ENCODE peak calls at places on chromosomes 12 and 14, in ten cellular contexts. V is psoas muscle, I is sigmoid colon, Y is brain microvascular endothelial cell, Q is hepatocyte, S is mucosa of descending colon, E is Peyer's patch, R is fibroblast of the aortic adventitia, B is fibroblast of pulmonary artery, M is fibroblast of mammary gland. K is an unnamed sample.

GRCh38 chr14:94330432-94330831 is 7.3 kb upstream of the SERPINA6 start:
- DNase-seq in V (no peak), S (no peak), E (no peak), Y (no peak), I (no peak), B (no peak), M (no peak), R (no peak), Q (no peak), K (no peak)

GRCh38 chr12:120761581-120761980 is 36.0 kb downstream of the ACADS start:
- DNase-seq in E (no peak), Q (peak; percentile 78), M (peak; percentile 86), Y (peak; percentile 95), I (peak; percentile 78), R (peak; percentile 86), V (no peak), B (peak; percentile 92), S (no peak), K (no peak)

GRCh38 chr12:50218386-50218785 is 51.2 kb upstream of the CERS5 start:
- DNase-seq in M (peak; percentile 51), I (no peak), E (no peak), R (peak; percentile 42), B (no peak), S (no peak), V (no peak), Q (no peak), Y (peak; percentile 24), K (no peak)

GRCh38 chr12:13097526-13097925 is 5.9 kb downstream of the GSG1 start:
- DNase-seq in Y (no peak), S (no peak), Q (no peak), V (no peak), I (no peak), M (peak; percentile 36), R (peak; percentile 76), B (no peak), E (no peak), K (no peak)

GRCh38 chr14:21454843-21455550 is 926 bp downstream of the CHD8 start:
- DNase-seq in Y (no peak), E (no peak), M (peak; percentile 28), I (no peak), S (no peak), V (no peak), B (no peak), R (peak; percentile 10), Q (peak; percentile 26), K (no peak)

GRCh38 chr12:49369723-49370145 is 2.5 kb downstream of the SPATS2 start:
- DNase-seq in S (no peak), Y (no peak), Q (peak; percentile 51), M (peak; percentile 59), R (peak; percentile 74), E (peak; percentile 63), B (peak; percentile 69), V (peak; percentile 67), I (no peak), K (peak; percentile 69)

GRCh38 chr12:56110571-56110970 is 5.9 kb upstream of the RPL41 start:
- DNase-seq in Y (no peak), R (no peak), S (no peak), B (no peak), V (no peak), Q (no peak), I (no peak), E (no peak), M (no peak), K (no peak)

GRCh38 chr12:22709292-22709691 is 84.3 kb downstream of the ETNK1 start:
- DNase-seq in R (peak; percentile 66), E (no peak), I (no peak), V (no peak), Y (no peak), Q (peak; percentile 17), S (no peak), M (peak; percentile 49), B (peak; percentile 32), K (peak; percentile 12)

GRCh38 chr14:44529026-44529425 is 21.9 kb upstream of the FSCB start:
- DNase-seq in E (no peak), Q (peak; percentile 12), V (no peak), B (peak; percentile 83), R (peak; percentile 89), Y (no peak), I (no peak), M (no peak), S (no peak), K (no peak)

GRCh38 chr12:69423037-69423905 is 46.9 kb upstream of the FRS2 start:
- DNase-seq in Y (no peak), V (no peak), I (no peak), S (no peak), B (no peak), E (no peak), M (no peak), Q (no peak), R (peak; percentile 13), K (no peak)

GRCh38 chr14:105419305-105420091 is at the start of gene MTA1:
- DNase-seq in Q (peak; percentile 77), Y (no peak), R (no peak), I (no peak), B (no peak), E (peak; percentile 73), M (no peak), S (peak; percentile 72), V (peak; percentile 64), K (no peak)

GRCh38 chr14:104536942-104537612 is 42.5 kb upstream of the C14orf180 start:
- DNase-seq in I (peak; percentile 46), Y (peak; percentile 60), S (peak; percentile 8), M (peak; percentile 48), B (peak; percentile 63), R (peak; percentile 5), V (no peak), Q (peak; percentile 82), E (no peak), K (no peak)

GRCh38 chr12:122021822-122022392 is at the start of gene BCL7A:
- DNase-seq in S (peak; percentile 75), B (peak; percentile 81), Q (peak; percentile 87), V (peak; percentile 85), R (peak; percentile 70), E (peak; percentile 79), I (peak; percentile 89), Y (peak; percentile 78), M (peak; percentile 58), K (no peak)

GRCh38 chr12:68237523-68238070 is 12.0 kb upstream of the IL26 start:
- DNase-seq in I (no peak), Q (no peak), R (peak; percentile 47), M (no peak), V (no peak), Y (no peak), S (no peak), E (no peak), B (no peak), K (no peak)

GRCh38 chr14:21723431-21724045 is 49.9 kb upstream of the OR4E1 start:
- DNase-seq in I (no peak), M (peak; percentile 15), S (peak; percentile 53), R (no peak), B (peak; percentile 24), V (no peak), Y (no peak), Q (peak; percentile 34), E (no peak), K (no peak)

GRCh38 chr12:9751204-9752144 is 9.2 kb downstream of the CD69 start:
- DNase-seq in S (no peak), Y (no peak), E (no peak), B (peak; percentile 35), I (no peak), R (peak; percentile 27), M (peak; percentile 30), Q (no peak), V (no peak), K (no peak)

DNA sequence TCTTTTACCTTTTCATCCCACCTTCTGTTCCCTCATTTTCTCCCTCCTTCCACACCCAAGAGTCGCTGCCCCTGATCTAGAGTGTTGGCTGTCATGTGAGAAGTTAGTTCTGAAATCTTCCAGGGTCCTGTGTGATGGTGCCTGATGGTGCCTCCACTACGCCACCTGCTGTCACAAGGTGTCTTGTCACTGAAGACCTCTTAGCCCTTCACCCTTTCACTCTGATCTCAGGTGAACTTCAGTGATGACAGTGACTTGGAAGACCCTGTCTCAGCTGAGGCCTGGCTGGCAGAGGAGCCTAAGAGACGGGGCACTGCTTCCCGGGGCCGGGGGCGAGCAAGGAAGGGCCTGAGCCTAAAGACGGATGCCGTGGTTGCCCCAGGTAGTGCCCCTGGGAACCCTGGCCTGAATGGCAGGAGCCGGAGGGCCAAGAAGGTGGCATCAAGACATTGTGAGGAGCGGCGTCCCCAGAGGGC is 7.6 kb upstream of the PFDN5 start:
- DNase-seq in B (peak; percentile 74), V (peak; percentile 85), S (peak; percentile 69), Y (peak; percentile 34), I (peak; percentile 81), M (peak; percentile 46), E (peak; percentile 92), R (peak; percentile 72), Q (peak; percentile 78), K (peak; percentile 39)
- TF ChIP-seq CTCF in B (peak; percentile 73), V (peak; percentile 65), S (peak; percentile 54), Y (peak; percentile 75), I (peak; percentile 73), M (peak; percentile 46), E (peak; percentile 74), R (peak; percentile 67), Q (peak; percentile 69), K (peak; percentile 80)

DNA sequence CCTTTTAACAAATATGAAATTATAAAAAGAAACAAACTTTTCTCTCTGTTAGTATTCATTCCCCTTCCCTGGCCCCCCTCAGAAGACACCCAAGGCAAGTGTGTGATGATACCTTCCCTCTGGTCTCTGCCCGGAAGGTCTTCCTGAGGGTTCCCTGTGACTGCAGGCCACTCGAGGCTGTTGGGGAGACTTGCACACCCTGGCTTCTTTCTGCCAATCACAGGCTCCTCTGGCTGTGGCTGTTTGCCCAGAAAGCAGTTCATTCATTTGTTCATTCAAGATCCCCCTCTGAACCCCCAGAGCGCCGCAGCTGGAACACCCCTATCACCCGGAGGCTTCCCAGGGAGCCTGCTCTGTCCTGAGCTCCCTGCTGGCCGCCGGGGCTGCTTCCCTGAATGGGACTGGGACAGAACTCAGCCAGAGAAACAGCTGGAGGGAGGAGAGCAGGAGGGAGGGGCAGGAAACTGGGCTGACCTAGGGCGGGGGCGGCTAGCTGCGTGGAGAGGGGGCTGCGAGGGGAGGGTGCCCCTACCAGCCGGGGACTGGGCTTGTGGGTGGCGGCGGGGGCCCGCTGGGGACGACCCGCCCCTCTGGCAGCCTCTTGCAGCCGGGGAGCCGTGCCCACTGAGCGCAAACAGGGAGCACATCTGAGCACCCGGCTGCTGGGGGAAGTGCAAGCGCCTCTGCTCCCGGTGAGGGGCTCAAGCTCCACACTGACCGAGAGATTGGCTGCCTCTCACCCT is at the start of gene CMKLR1:
- DNase-seq in V (peak; percentile 70), R (no peak), E (peak; percentile 49), M (no peak), I (peak; percentile 82), Y (no peak), S (no peak), B (no peak), Q (peak; percentile 24), K (no peak)
- H3K4me3 ChIP-seq in V (peak within 1 kb of the TSS; percentile 58), R (no peak within 1 kb of the TSS), E (peak within 1 kb of the TSS; percentile 40), M (no peak within 1 kb of the TSS), I (peak within 1 kb of the TSS; percentile 46), Y (peak within 1 kb of the TSS; percentile 26), S (peak within 1 kb of the TSS; percentile 1), B (no peak within 1 kb of the TSS), Q (no peak within 1 kb of the TSS), K (no peak within 1 kb of the TSS)

GRCh38 chr14:93137864-93138263 is 22.1 kb upstream of the ITPK1 start:
- DNase-seq in I (peak; percentile 78), M (no peak), R (no peak), S (peak; percentile 92), Y (no peak), Q (peak; percentile 61), B (peak; percentile 39), E (peak; percentile 85), V (peak; percentile 65), K (no peak)
- TF ChIP-seq CTCF in I (no peak), M (no peak), R (peak; percentile 19), S (no peak), Y (no peak), Q (no peak), B (peak; percentile 11), E (no peak), V (no peak), K (no peak)

GRCh38 chr12:6374781-6375150 is 597 bp downstream of the SCNN1A start:
- DNase-seq in B (no peak), Y (no peak), E (peak; percentile 41), Q (no peak), R (no peak), M (no peak), V (no peak), S (no peak), I (no peak), K (no peak)
- H3K4me3 ChIP-seq in B (no peak overlapping the region), Y (no peak overlapping the region), E (peak overlapping the region; percentile 40), Q (no peak overlapping the region), R (no peak overlapping the region), M (no peak overlapping the region), V (no peak overlapping the region), S (peak overlapping the region; percentile 27), I (no peak overlapping the region), K (no peak overlapping the region)